ENCODE peak calls at places on chromosomes 4 and X, in four cellular contexts. Y is K562; V is CD8-positive, alpha-beta T cell; T is heart right ventricle. L is an unnamed sample. For H3K4me1, the result is how much of the 10 kb centered on the place peaks cover.

GRCh38 chr4:73419106-73420038 is 15.3 kb downstream of the ALB start:
- DNase-seq in Y (no peak), V (no peak), T (no peak), L (no peak)

GRCh38 chrX:49184294-49185061 is 1.7 kb downstream of the PRICKLE3 start:
- DNase-seq in Y (peak), V (no peak), T (peak), L (no peak)

GRCh38 chr4:53676402-53676871 is 85.2 kb upstream of the LNX1 start:
- DNase-seq in Y (no peak), V (no peak), T (no peak), L (no peak)

GRCh38 chr4:128371004-128371777 is 83.6 kb upstream of the PGRMC2 start:
- DNase-seq in Y (no peak), V (no peak), T (no peak), L (no peak)

GRCh38 chrX:39903937-39904336 is 193.8 kb downstream of the BCOR start:
- DNase-seq in Y (no peak), V (no peak), T (no peak), L (no peak)

GRCh38 chr4:21716526-21716925 is 232.0 kb downstream of the KCNIP4 start:
- DNase-seq in Y (no peak), V (no peak), T (no peak), L (no peak)

GRCh38 chr4:110503588-110504435 is 27.9 kb downstream of the ENPEP start:
- DNase-seq in Y (no peak), V (no peak), T (no peak), L (no peak)

GRCh38 chr4:80424225-80424581 is 88.7 kb downstream of the CFAP299 start:
- DNase-seq in Y (no peak), V (no peak), T (no peak), L (no peak)

GRCh38 chrX:7706032-7706431 is 136.9 kb upstream of the VCX start:
- DNase-seq in Y (no peak), V (no peak), T (no peak), L (no peak)

GRCh38 chr4:137156054-137156453 is 376.2 kb downstream of the PCDH18 start:
- DNase-seq in Y (no peak), V (no peak), T (no peak), L (no peak)

GRCh38 chr4:173288296-173288695 is 45.9 kb downstream of the HMGB2 start:
- DNase-seq in Y (peak), V (peak), T (no peak), L (peak)

GRCh38 chr4:77202491-77202890 is 45.5 kb downstream of the CCNG2 start:
- DNase-seq in Y (no peak), V (no peak), T (no peak), L (no peak)

GRCh38 chrX:150038977-150039599 is 100.8 kb upstream of the EOLA2 start:
- DNase-seq in Y (no peak), V (no peak), T (no peak), L (no peak)

GRCh38 chrX:37883196-37883595 is 35.8 kb upstream of the DYNLT3 start:
- DNase-seq in Y (no peak), V (no peak), T (no peak), L (no peak)

GRCh38 chr4:153976954-153977353 is 188.1 kb upstream of the SFRP2 start:
- DNase-seq in Y (no peak), V (no peak), T (no peak), L (no peak)

GRCh38 chr4:183905081-183905592 is at the start of gene STOX2:
- DNase-seq in Y (no peak), V (no peak), T (peak), L (no peak)

GRCh38 chrX:81957900-81958545 is 756.1 kb downstream of the SH3BGRL start:
- DNase-seq in Y (no peak), V (no peak), T (no peak), L (peak)

GRCh38 chr4:100208964-100209363 is 18.7 kb upstream of the DDIT4L start:
- DNase-seq in Y (no peak), V (no peak), T (no peak), L (no peak)

GRCh38 chrX:139126493-139126892 is 404.0 kb upstream of the F9 start:
- DNase-seq in Y (peak), V (no peak), T (no peak), L (no peak)

GRCh38 chr4:83180469-83180968 is 66.0 kb upstream of the PLAC8 start:
- DNase-seq in Y (no peak), V (no peak), T (no peak), L (no peak)

GRCh38 chr4:52661966-52662705 is 3.0 kb upstream of the USP46 start:
- DNase-seq in Y (no peak), V (no peak), T (no peak), L (no peak)

GRCh38 chr4:54067163-54067562 is 2.8 kb upstream of the CHIC2 start:
- DNase-seq in Y (no peak), V (no peak), T (peak), L (no peak)

GRCh38 chr4:100828986-100829685 is 311.3 kb upstream of the EMCN start:
- DNase-seq in Y (no peak), V (no peak), T (no peak), L (no peak)

GRCh38 chr4:88144866-88145300 is 13.6 kb downstream of the ABCG2 start:
- DNase-seq in Y (no peak), V (no peak), T (no peak), L (no peak)

GRCh38 chr4:55002431-55002830 is 123.0 kb downstream of the KDR start:
- DNase-seq in Y (no peak), V (no peak), T (no peak), L (no peak)

GRCh38 chr4:150972592-150972991 is 42.5 kb downstream of the LRBA start:
- DNase-seq in Y (no peak), V (no peak), T (no peak), L (no peak)

GRCh38 chr4:17817027-17817426 is 6.2 kb downstream of the NCAPG start:
- DNase-seq in Y (no peak), V (no peak), T (no peak), L (no peak)

GRCh38 chr4:165208741-165209388 is 1.5 kb downstream of the KLHL2 start:
- DNase-seq in Y (no peak), V (no peak), T (no peak), L (no peak)

GRCh38 chr4:45855857-45856256 is 268.0 kb downstream of the GABRG1 start:
- DNase-seq in Y (no peak), V (no peak), T (no peak), L (no peak)

GRCh38 chr4:6990661-6991060 is 52.5 kb upstream of the TADA2B start:
- DNase-seq in Y (no peak), V (no peak), T (no peak), L (no peak)

GRCh38 chr4:6991249-6991648 is 51.9 kb upstream of the TADA2B start:
- DNase-seq in Y (no peak), V (no peak), T (no peak), L (no peak)

GRCh38 chr4:6988016-6988715 is 55.0 kb upstream of the TADA2B start:
- DNase-seq in Y (peak), V (no peak), T (no peak), L (no peak)

GRCh38 chr4:6987566-6987920 is 55.6 kb upstream of the TADA2B start:
- DNase-seq in Y (no peak), V (no peak), T (no peak), L (no peak)

DNA sequence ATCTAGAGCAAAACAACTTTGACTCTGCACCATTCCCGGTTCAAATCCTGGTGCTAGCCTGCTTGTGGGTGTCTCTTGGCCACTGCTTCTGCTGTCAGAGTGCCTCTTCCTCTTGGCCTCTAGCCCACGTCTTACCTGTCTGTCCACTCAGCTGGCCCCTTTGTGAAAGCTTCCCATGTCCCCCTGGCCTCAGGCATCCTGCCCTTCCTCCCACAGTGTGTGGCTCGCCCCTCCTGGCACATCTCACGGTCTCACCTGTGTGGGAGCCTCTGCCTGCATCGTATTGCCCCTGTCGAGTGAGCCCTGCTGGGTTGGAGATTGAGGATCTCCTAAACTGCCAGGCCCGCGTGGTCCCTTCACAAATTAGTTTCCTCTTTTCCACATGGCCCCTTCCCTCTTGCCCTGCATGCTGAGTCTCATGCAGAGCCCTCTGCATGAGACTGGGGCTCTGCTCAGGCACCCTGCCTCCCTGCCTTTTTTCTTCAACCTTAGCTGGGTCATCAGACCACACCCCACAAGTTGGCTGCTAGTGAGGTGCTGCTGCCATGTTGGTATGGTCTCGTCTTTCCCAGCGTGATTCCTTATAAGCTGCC is 53.7 kb upstream of the TADA2B start:
- DNase-seq in Y (no peak), V (no peak), T (no peak), L (no peak)
- H3K4me1 ChIP-seq in Y (under half), V (half or more), T (under half), L (half or more)

DNA sequence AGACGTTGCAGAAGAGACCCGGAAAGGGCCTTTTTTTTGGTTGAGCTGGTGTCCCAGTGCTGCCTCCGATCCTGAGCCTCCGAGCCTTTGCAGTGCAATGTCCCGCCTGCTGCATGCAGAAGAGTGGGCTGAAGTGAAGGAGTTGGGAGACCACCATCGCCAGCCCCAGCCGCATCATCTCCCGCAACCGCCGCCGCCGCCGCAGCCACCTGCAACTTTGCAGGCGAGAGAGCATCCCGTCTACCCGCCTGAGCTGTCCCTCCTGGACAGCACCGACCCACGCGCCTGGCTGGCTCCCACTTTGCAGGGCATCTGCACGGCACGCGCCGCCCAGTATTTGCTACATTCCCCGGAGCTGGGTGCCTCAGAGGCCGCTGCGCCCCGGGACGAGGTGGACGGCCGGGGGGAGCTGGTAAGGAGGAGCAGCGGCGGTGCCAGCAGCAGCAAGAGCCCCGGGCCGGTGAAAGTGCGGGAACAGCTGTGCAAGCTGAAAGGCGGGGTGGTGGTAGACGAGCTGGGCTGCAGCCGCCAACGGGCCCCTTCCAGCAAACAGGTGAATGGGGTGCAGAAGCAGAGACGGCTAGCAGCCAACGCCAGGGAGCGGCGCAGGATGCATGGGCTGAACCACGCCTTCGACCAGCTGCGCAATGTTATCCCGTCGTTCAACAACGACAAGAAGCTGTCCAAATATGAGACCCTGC is 427 bp downstream of the ATOH1 start:
- DNase-seq in Y (no peak), V (no peak), T (peak), L (no peak)
- H3K4me3 ChIP-seq in Y (no peak), V (no peak), T (peak), L (no peak)

GRCh38 chr4:3372264-3372932 is 69.4 kb upstream of the HGFAC start:
- DNase-seq in Y (no peak), V (no peak), T (no peak), L (no peak)

GRCh38 chr4:3372933-3373465 is 68.8 kb upstream of the HGFAC start:
- DNase-seq in Y (no peak), V (no peak), T (peak), L (no peak)

GRCh38 chr4:3369781-3370660 is 71.7 kb upstream of the HGFAC start:
- DNase-seq in Y (no peak), V (no peak), T (peak), L (peak)

GRCh38 chr4:3371038-3371437 is 70.7 kb upstream of the HGFAC start:
- DNase-seq in Y (no peak), V (no peak), T (no peak), L (no peak)

GRCh38 chr4:3371581-3372001 is 70.2 kb upstream of the HGFAC start:
- DNase-seq in Y (no peak), V (no peak), T (no peak), L (no peak)
- H3K4me1 ChIP-seq in Y (under half), V (under half), T (under half), L (under half)

DNA sequence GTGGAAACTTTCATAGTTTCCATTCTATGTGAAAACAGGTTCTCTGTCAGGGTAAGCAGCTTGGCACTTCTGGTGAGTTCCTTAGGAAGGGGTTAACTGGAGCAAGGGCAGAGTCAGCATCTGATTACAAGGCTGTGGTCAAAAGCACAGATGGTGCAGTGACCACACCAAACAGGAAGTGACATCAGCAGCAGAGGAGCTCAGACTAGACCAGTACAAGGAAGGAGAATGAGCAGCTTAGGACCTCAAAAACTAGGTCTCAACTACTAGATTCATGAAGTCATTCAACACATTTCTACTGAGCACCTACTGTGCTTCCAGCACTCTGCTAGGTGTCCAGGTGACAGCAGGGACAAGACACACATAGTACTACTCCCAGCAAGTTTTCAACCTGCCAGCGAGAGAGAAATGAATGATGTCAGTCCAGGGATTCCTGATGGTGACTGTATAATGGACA is 130.2 kb downstream of the AMELX start:
- DNase-seq in Y (peak), V (no peak), T (no peak), L (no peak)
- H3K4me3 ChIP-seq in Y (peak), V (no peak), T (no peak), L (no peak)

GRCh38 chr4:784401-785331 is 41.3 kb downstream of the CPLX1 start:
- DNase-seq in Y (no peak), V (no peak), T (no peak), L (no peak)
- H3K4me1 ChIP-seq in Y (half or more), V (under half), T (under half), L (under half)

GRCh38 chr4:69763233-69763632 is 2.8 kb upstream of the SULT1B1 start:
- DNase-seq in Y (no peak), V (no peak), T (no peak), L (no peak)

GRCh38 chr4:69757464-69757863 is 3.0 kb downstream of the SULT1B1 start:
- DNase-seq in Y (no peak), V (no peak), T (no peak), L (no peak)

GRCh38 chr4:69759189-69759604 is 1.2 kb downstream of the SULT1B1 start:
- DNase-seq in Y (no peak), V (no peak), T (no peak), L (no peak)

GRCh38 chr4:69764311-69764710 is 3.9 kb upstream of the SULT1B1 start:
- DNase-seq in Y (no peak), V (no peak), T (no peak), L (peak)

GRCh38 chr4:69760455-69760854 is at the start of gene SULT1B1:
- DNase-seq in Y (no peak), V (peak), T (no peak), L (peak)
- H3K4me3 ChIP-seq in Y (no peak), V (peak), T (no peak), L (peak)

GRCh38 chrX:112391313-112391712 is 288.4 kb downstream of the LHFPL1 start:
- DNase-seq in Y (no peak), V (no peak), T (no peak), L (no peak)
- H3K4me1 ChIP-seq in Y (under half), V (under half), T (under half), L (under half)

GRCh38 chr4:186067757-186068385 is 1.1 kb upstream of the TLR3 start:
- DNase-seq in Y (no peak), V (peak), T (peak), L (peak)
- H3K4me3 ChIP-seq in Y (no peak), V (peak), T (peak), L (peak)

DNA sequence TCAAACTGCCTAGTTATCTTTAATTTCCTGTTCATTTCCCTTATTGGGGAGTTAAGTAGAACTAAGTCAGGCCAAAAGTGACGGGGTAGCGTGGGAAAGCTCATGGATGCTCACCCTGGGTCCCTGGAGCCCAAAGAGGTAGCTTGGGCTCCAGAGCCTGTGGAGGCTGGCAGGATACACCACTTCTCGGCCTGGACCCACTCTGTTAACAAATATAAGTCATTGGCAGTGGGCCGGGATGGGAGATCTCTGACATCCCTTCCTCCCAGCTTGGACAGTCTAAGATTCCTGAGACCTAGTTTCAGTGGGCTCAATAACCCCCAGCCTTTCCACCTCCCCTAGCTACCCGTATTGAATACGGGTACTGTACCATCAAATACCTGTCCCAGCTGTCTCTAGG is 106.1 kb downstream of the EFNB1 start:
- DNase-seq in Y (no peak), V (no peak), T (no peak), L (no peak)
- H3K4me1 ChIP-seq in Y (under half), V (under half), T (under half), L (under half)

L was measured in CD4-positive, alpha-beta memory T cell.